ENCODE peak calls at places on chromosomes 2 and 18, in eight cellular contexts. Y is Karpas-422; X is neuronal stem cell; S is HCT116; O is IMR-90; I is testis; A is cardiac muscle cell; M is CD4-positive, alpha-beta memory T cell. T is an unnamed sample.
A peak's percentile ranks its signal among the peaks of the same experiment; 100 is the strongest.

GRCh38 chr2:143426296-143426695 is 297.1 kb downstream of the ARHGAP15 start:
- DNase-seq in M (no peak), S (no peak), X (no peak), A (no peak), Y (no peak), I (no peak), O (peak; percentile 95), T (no peak)

GRCh38 chr2:110993557-110994231 is 127.0 kb upstream of the BCL2L11 start:
- DNase-seq in I (no peak), Y (peak; percentile 86), O (no peak), M (no peak), A (peak; percentile 17), S (no peak), X (no peak), T (peak; percentile 89)

GRCh38 chr2:42359304-42359749 is 1.7 kb downstream of the COX7A2L start:
- DNase-seq in X (no peak), I (no peak), S (no peak), Y (no peak), A (no peak), O (peak; percentile 17), M (no peak), T (no peak)

GRCh38 chr2:152718909-152719645 is 657 bp downstream of the ARL6IP6 start:
- DNase-seq in S (peak; percentile 59), X (peak; percentile 56), M (no peak), A (peak; percentile 63), O (no peak), Y (peak; percentile 90), I (peak; percentile 43), T (no peak)

GRCh38 chr2:193276988-193277387 is 1082.3 kb upstream of the TMEFF2 start:
- DNase-seq in M (no peak), Y (no peak), A (no peak), S (no peak), X (no peak), O (no peak), I (no peak), T (no peak)

GRCh38 chr2:25257032-25257455 is 84.7 kb downstream of the DNMT3A start:
- DNase-seq in S (no peak), A (peak; percentile 91), I (no peak), X (no peak), O (peak; percentile 85), M (no peak), Y (no peak), T (no peak)

GRCh38 chr18:35983818-35984217 is 11.3 kb downstream of the RMP24 start:
- DNase-seq in X (no peak), S (no peak), M (no peak), Y (no peak), I (no peak), A (no peak), O (peak; percentile 94), T (no peak)

GRCh38 chr2:207111757-207112156 is 54.0 kb downstream of the KLF7 start:
- DNase-seq in X (no peak), M (no peak), Y (no peak), S (no peak), O (no peak), I (no peak), A (no peak), T (no peak)

GRCh38 chr2:28661589-28662001 is 90.0 kb upstream of the PPP1CB start:
- DNase-seq in A (no peak), I (peak; percentile 77), S (no peak), Y (no peak), X (no peak), M (no peak), O (peak; percentile 88), T (peak; percentile 81)

GRCh38 chr18:56836173-56836572 is 185.0 kb downstream of the WDR7 start:
- DNase-seq in A (no peak), I (no peak), X (no peak), Y (no peak), S (no peak), O (no peak), M (no peak), T (no peak)

GRCh38 chr2:157839822-157840221 is 36.3 kb downstream of the ACVR1 start:
- DNase-seq in X (peak; percentile 9), I (no peak), A (no peak), S (no peak), M (no peak), O (no peak), Y (no peak), T (no peak)
- H3K4me3 ChIP-seq in X (no peak overlapping the region), I (no peak overlapping the region), A (no peak overlapping the region), S (peak overlapping the region; percentile 4), M (no peak overlapping the region), O (no peak overlapping the region), Y (no peak overlapping the region), T (no peak overlapping the region)

GRCh38 chr2:108240966-108241365 is 1.2 kb downstream of the SULT1C3 start:
- DNase-seq in A (no peak), S (no peak), Y (no peak), O (no peak), X (no peak), I (no peak), M (no peak), T (no peak)
- H3K9me3 ChIP-seq in A (no peaks in the 10 kb centered on the region), S (no peaks in the 10 kb centered on the region), Y (peaks cover 5% of the 10 kb centered on the region), O (peaks cover 5% of the 10 kb centered on the region), X (no peaks in the 10 kb centered on the region), I (no peaks in the 10 kb centered on the region), M (no peaks in the 10 kb centered on the region), T (no peaks in the 10 kb centered on the region)

DNA sequence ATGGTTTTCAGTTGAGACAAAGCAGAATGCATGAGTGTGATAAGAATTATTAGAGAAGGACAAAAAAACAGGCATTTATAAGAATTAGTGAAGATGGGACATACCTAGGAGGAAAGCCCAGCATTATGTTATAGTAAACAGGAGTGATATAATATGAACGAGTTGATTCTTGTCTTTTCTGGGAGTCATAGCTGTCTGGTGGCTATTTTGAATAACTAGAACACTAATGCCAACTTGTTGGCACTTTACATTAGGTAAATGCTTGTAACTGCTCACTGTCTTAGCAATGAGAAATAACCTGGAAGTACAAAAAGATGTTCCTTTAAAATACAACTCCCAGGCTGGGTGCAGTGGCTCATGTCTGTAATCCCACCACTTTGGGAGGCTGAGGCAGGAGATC is 540.8 kb upstream of the SPHKAP start:
- DNase-seq in O (no peak), X (no peak), A (no peak), S (no peak), I (no peak), Y (no peak), M (no peak), T (no peak)
- H3K4me3 ChIP-seq in O (no peak overlapping the region), X (no peak overlapping the region), A (no peak overlapping the region), S (no peak overlapping the region), I (no peak overlapping the region), Y (no peak overlapping the region), M (no peak overlapping the region), T (no peak overlapping the region)

DNA sequence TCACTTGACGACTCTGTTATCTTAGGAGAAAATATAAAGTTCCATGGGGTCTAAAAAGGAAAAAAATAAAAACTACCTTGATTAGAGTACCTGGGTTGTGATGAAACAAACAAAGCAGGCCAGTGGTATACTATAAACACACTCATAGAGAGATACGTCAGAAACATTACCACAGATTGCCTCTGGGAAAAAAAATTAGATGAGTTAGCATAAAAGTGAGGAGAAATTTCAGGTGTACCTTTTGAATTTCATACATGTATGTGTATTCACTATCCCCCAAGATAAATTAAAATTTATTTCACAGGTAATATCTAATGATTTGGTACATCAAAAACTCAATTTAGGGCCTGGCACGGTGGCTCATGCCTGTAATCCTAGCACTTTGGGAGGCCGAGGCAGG is 18.2 kb downstream of the WDR33 start:
- DNase-seq in X (no peak), M (no peak), S (no peak), I (no peak), O (no peak), A (no peak), Y (no peak), T (no peak)
- H3K9me3 ChIP-seq in X (peaks cover 17% of the 10 kb centered on the region), M (no peaks in the 10 kb centered on the region), S (no peaks in the 10 kb centered on the region), I (no peaks in the 10 kb centered on the region), O (no peaks in the 10 kb centered on the region), A (no peaks in the 10 kb centered on the region), Y (no peaks in the 10 kb centered on the region), T (no peaks in the 10 kb centered on the region)

DNA sequence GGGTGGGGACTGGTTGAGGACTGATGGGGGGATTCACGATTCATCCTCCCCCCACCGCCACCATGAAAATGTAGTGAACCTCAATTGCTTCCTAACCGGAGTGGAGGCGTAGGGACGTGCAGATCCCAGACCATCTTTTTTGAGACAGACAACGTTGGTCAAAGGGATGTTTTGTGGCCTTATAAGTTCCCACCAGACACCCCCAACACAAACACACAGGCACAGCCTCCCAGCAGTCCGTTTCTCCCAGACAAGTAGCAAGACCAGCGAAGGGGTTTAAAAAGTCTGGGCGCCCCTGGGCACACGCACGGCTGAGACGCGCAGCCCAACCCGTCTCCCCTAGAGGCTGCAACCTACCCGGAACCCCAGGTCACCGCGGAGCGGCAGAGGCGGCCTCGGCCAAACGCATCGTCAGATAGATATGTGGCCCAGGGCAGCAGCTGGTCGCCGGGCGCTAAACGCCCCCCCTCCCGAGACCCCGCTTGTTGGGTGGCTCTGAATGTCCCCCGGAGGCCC is 1.3 kb downstream of the GBX2 start:
- DNase-seq in S (no peak), O (no peak), M (no peak), X (no peak), Y (no peak), A (no peak), I (no peak), T (no peak)
- H3K4me3 ChIP-seq in S (peak overlapping the region; percentile 93), O (peak overlapping the region; percentile 31), M (no peak overlapping the region), X (peak overlapping the region; percentile 95), Y (no peak overlapping the region), A (peak overlapping the region; percentile 34), I (peak overlapping the region; percentile 6), T (no peak overlapping the region)

GRCh38 chr18:45522371-45522770 is 92.9 kb upstream of the SLC14A2 start:
- DNase-seq in X (no peak), Y (no peak), M (no peak), O (peak; percentile 2), A (no peak), S (no peak), I (no peak), T (no peak)
- H3K9me3 ChIP-seq in X (no peaks in the 10 kb centered on the region), Y (no peaks in the 10 kb centered on the region), M (no peaks in the 10 kb centered on the region), O (no peaks in the 10 kb centered on the region), A (no peaks in the 10 kb centered on the region), S (no peaks in the 10 kb centered on the region), I (no peaks in the 10 kb centered on the region), T (no peaks in the 10 kb centered on the region)

DNA sequence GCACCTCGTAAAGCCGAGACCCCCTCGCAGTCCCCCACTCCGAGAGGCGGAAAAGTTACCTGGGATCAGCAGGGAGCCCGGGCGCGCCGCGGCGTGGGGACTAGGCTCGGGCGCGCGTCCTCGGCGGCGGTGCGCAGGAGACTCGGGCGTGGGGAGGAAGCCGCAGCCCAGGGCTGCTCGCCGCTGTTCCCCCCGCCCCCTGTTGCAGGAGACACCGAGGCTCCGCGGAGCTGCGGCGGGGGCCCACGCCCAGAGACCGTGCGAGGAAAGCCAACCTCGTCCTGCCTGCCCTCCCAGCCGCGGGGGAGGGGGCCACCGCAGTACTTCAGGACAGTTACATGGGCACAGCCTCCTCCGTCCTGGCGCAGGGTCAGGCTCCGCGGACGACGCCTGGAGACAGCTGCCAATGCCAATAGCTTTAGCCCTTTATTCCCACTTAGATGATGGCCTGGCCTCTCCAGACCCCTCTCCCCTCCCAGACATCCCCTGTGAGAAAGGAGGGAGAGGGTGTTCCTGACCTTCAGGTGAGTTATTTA is at the start of gene EPB41L3:
- DNase-seq in I (peak; percentile 75), S (no peak), X (no peak), A (peak; percentile 61), Y (no peak), O (peak; percentile 20), M (no peak), T (peak; percentile 19)
- H3K4me3 ChIP-seq in I (peak within 1 kb of the TSS; percentile 68), S (no peak within 1 kb of the TSS), X (peak within 1 kb of the TSS; percentile 49), A (peak within 1 kb of the TSS; percentile 85), Y (no peak within 1 kb of the TSS), O (peak within 1 kb of the TSS; percentile 98), M (no peak within 1 kb of the TSS), T (peak within 1 kb of the TSS; percentile 40)

T was measured in thyroid gland.